ENCODE peak calls at places on chromosome 4, in four cellular contexts. L is germinal center; U is NCI-H1092 treated with DMSO at 0.1 percent for 48 hours; Z is effector CD4-positive, alpha-beta T cell. C is an unnamed sample.

GRCh38 chr4:151940290-151940689 is 179.5 kb upstream of the GATB start:
- DNase-seq in L (no peak), Z (no peak), U (no peak), C (no peak)

GRCh38 chr4:188423039-188423438 is 283.8 kb downstream of the TRIML1 start:
- DNase-seq in Z (no peak), U (no peak), L (no peak), C (no peak)

GRCh38 chr4:23165669-23166068 is 472.9 kb downstream of the GBA3 start:
- DNase-seq in L (no peak), U (no peak), Z (no peak), C (no peak)

GRCh38 chr4:85807247-85807915 is 332.4 kb downstream of the ARHGAP24 start:
- DNase-seq in U (no peak), Z (no peak), L (no peak), C (no peak)

GRCh38 chr4:10063544-10064300 is 42.4 kb upstream of the SLC2A9 start:
- DNase-seq in Z (no peak), U (peak; percentile 55), L (no peak), C (no peak)

GRCh38 chr4:28682872-28683271 is 1822.2 kb downstream of the STIM2 start:
- DNase-seq in Z (no peak), U (no peak), L (no peak), C (no peak)

GRCh38 chr4:85928775-85929585 is 430.9 kb downstream of the MAPK10 start:
- DNase-seq in U (no peak), Z (no peak), L (no peak), C (no peak)

GRCh38 chr4:168208957-168209614 is 109.5 kb downstream of the DDX60 start:
- DNase-seq in Z (no peak), U (no peak), L (no peak), C (no peak)

GRCh38 chr4:20026456-20026855 is 225.2 kb upstream of the SLIT2 start:
- DNase-seq in L (no peak), Z (no peak), U (no peak), C (no peak)

GRCh38 chr4:860561-860960 is 34.6 kb upstream of the CPLX1 start:
- DNase-seq in L (no peak), U (no peak), Z (no peak), C (no peak)

GRCh38 chr4:181193162-181193930 is 1049.9 kb upstream of the TENM3 start:
- DNase-seq in U (no peak), Z (no peak), L (no peak), C (no peak)

GRCh38 chr4:1248262-1249147 is at the start of gene CTBP1:
- DNase-seq in Z (peak; percentile 77), L (peak; percentile 99), U (peak; percentile 79), C (peak; percentile 74)

GRCh38 chr4:16005671-16006070 is 42.7 kb upstream of the FGFBP2 start:
- DNase-seq in Z (no peak), L (no peak), U (no peak), C (no peak)

GRCh38 chr4:184268574-184269160 is 51.0 kb upstream of the ENPP6 start:
- DNase-seq in L (no peak), Z (no peak), U (no peak), C (no peak)

GRCh38 chr4:11338990-11339782 is 89.5 kb downstream of the HS3ST1 start:
- DNase-seq in L (no peak), U (peak; percentile 20), Z (no peak), C (no peak)

GRCh38 chr4:154560824-154561231 is 2.0 kb upstream of the FGB start:
- DNase-seq in U (no peak), L (no peak), Z (no peak), C (no peak)

GRCh38 chr4:70559216-70559830 is 32.7 kb upstream of the AMBN start:
- DNase-seq in Z (peak; percentile 18), L (peak; percentile 51), U (peak; percentile 28), C (peak; percentile 8)

GRCh38 chr4:38243385-38244053 is 283.3 kb downstream of the PTTG2 start:
- DNase-seq in L (no peak), Z (no peak), U (no peak), C (no peak)

GRCh38 chr4:138256608-138257007 is 14.5 kb upstream of the SLC7A11 start:
- DNase-seq in Z (no peak), L (no peak), U (no peak), C (no peak)

GRCh38 chr4:965766-966134 is 7.6 kb downstream of the DGKQ start:
- DNase-seq in L (no peak), Z (no peak), U (no peak), C (no peak)

GRCh38 chr4:76156635-76157034 is 8.4 kb upstream of the NUP54 start:
- DNase-seq in L (no peak), U (no peak), Z (no peak), C (no peak)